ENCODE peak calls at places on chromosomes 6 and 20, in four cellular contexts. P is fibroblast of lung, B is GM23248, T is colonic mucosa. V is an unnamed sample.

GRCh38 chr6:150008588-150008987 is 16.7 kb downstream of the RAET1L start:
- DNase-seq in B (peak; percentile 64), P (no peak), T (no peak), V (peak; percentile 65)

GRCh38 chr20:3115190-3116107 is 30.9 kb upstream of the AVP start:
- DNase-seq in P (peak; percentile 44), B (peak; percentile 77), T (no peak), V (peak; percentile 46)

GRCh38 chr20:31987744-31988143 is 19.8 kb downstream of the XKR7 start:
- DNase-seq in P (no peak), B (peak; percentile 32), T (no peak), V (no peak)

GRCh38 chr6:105321207-105321606 is 81.7 kb downstream of the PREP start:
- DNase-seq in T (no peak), P (no peak), B (no peak), V (no peak)

GRCh38 chr20:9331707-9332435 is 182.5 kb upstream of the LAMP5 start:
- DNase-seq in B (no peak), P (no peak), T (no peak), V (no peak)

GRCh38 chr6:142152731-142153130 is 5.7 kb downstream of the VTA1 start:
- DNase-seq in B (peak; percentile 92), P (peak; percentile 82), T (no peak), V (no peak)

GRCh38 chr6:153392156-153392555 is 261.1 kb upstream of the RGS17 start:
- DNase-seq in T (no peak), B (peak; percentile 8), P (no peak), V (no peak)

GRCh38 chr6:115982453-115982852 is 78.2 kb downstream of the FRK start:
- DNase-seq in B (no peak), T (no peak), P (no peak), V (no peak)

GRCh38 chr6:101722481-101722880 is 329.0 kb downstream of the GRIK2 start:
- DNase-seq in P (peak; percentile 0), T (no peak), B (peak; percentile 26), V (no peak)

GRCh38 chr20:46268131-46268611 is 40.1 kb downstream of the CDH22 start:
- DNase-seq in B (no peak), T (no peak), P (no peak), V (no peak)

GRCh38 chr6:151842816-151843215 is 35.3 kb downstream of the ESR1 start:
- DNase-seq in B (peak; percentile 3), T (no peak), P (no peak), V (no peak)

GRCh38 chr6:83127976-83128375 is 60.5 kb downstream of the DOP1A start:
- DNase-seq in T (no peak), P (peak; percentile 7), B (peak; percentile 45), V (no peak)

GRCh38 chr20:5160882-5161281 is 34.1 kb downstream of the CDS2 start:
- DNase-seq in B (no peak), P (no peak), T (no peak), V (no peak)

GRCh38 chr6:167337231-167337630 is 12.3 kb downstream of the TTLL2 start:
- DNase-seq in B (no peak), T (no peak), P (no peak), V (no peak)

GRCh38 chr6:149854532-149854931 is 9.6 kb downstream of the LRP11 start:
- DNase-seq in B (peak; percentile 52), T (no peak), P (peak; percentile 44), V (peak; percentile 67)

GRCh38 chr20:49045440-49046086 is 549 bp upstream of the CSE1L start:
- DNase-seq in T (peak; percentile 36), B (peak; percentile 16), P (no peak), V (peak; percentile 6)

DNA sequence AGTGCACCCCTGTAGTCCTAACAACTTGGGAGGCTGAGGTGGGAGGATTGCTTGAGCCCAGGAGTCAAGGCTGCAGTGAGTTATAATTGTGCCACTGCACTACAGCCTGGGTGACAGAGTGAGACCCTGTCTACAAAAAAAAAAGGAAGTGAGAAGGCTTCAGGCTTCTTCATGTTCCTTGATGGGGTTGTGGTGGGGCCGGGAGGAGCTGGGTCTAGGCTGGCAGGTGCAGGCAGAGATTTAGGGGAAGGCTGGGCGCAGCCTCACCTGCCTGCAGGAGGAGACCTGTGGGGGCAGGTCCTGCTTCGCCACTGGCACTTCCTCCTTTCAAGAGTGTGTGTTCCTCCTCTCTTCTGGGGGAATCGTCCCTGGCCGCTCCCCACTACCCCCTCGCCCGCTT is 63.9 kb downstream of the CHMP4B start:
- DNase-seq in B (no peak), T (no peak), P (no peak), V (no peak)
- H3K4me1 ChIP-seq in B (no peaks in the 10 kb centered on the region), T (no peaks in the 10 kb centered on the region), P (no peaks in the 10 kb centered on the region), V (no peaks in the 10 kb centered on the region)

GRCh38 chr20:860891-861290 is 27.4 kb downstream of the FAM110A start:
- DNase-seq in P (no peak), T (no peak), B (no peak), V (no peak)

GRCh38 chr20:856361-856775 is 22.9 kb downstream of the FAM110A start:
- DNase-seq in P (peak; percentile 85), T (no peak), B (peak; percentile 93), V (peak; percentile 95)

GRCh38 chr20:859661-860294 is 26.3 kb downstream of the FAM110A start:
- DNase-seq in B (peak; percentile 75), P (no peak), T (no peak), V (no peak)

GRCh38 chr20:855466-856360 is 22.2 kb downstream of the FAM110A start:
- DNase-seq in T (no peak), B (peak; percentile 10), P (peak; percentile 50), V (no peak)

GRCh38 chr20:858011-858410 is 24.5 kb downstream of the FAM110A start:
- DNase-seq in T (no peak), P (no peak), B (no peak), V (no peak)
- H3K4me1 ChIP-seq in T (no peaks in the 10 kb centered on the region), P (peaks cover 5% of the 10 kb centered on the region), B (peaks cover 27% of the 10 kb centered on the region), V (peaks cover 24% of the 10 kb centered on the region)

GRCh38 chr6:137706065-137706422 is 161.0 kb upstream of the TNFAIP3 start:
- DNase-seq in P (no peak), B (no peak), T (no peak), V (no peak)
- H3K4me1 ChIP-seq in P (no peaks in the 10 kb centered on the region), B (peaks cover 11% of the 10 kb centered on the region), T (peaks cover 9% of the 10 kb centered on the region), V (peaks cover 33% of the 10 kb centered on the region)

GRCh38 chr20:58002901-58003300 is 225.6 kb downstream of the ANKRD60 start:
- DNase-seq in T (no peak), P (no peak), B (no peak), V (no peak)
- H3K4me1 ChIP-seq in T (no peaks in the 10 kb centered on the region), P (no peaks in the 10 kb centered on the region), B (no peaks in the 10 kb centered on the region), V (peaks cover under 1% of the 10 kb centered on the region)

DNA sequence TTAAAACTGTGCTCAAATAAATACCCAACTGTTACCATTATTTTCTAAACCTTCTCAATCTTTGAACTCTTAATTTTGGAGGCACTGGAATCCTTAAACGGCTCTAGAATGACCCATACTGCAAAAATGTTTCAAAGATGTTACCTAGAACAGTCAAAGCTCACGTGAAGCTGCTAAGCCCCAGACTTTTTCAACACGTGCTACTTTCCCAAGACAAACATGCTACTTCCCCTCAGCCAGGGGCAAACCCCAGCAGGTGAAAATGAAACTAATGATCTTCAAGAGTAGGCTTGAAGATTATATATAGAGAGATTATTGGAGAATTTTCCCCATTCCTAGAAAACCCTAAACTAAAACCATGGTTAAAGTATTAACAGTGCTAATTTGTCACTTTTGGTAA is 28.1 kb downstream of the HUS1B start:
- DNase-seq in B (no peak), P (no peak), T (no peak), V (no peak)
- H3K4me1 ChIP-seq in B (no peaks in the 10 kb centered on the region), P (peaks cover 6% of the 10 kb centered on the region), T (no peaks in the 10 kb centered on the region), V (no peaks in the 10 kb centered on the region)

DNA sequence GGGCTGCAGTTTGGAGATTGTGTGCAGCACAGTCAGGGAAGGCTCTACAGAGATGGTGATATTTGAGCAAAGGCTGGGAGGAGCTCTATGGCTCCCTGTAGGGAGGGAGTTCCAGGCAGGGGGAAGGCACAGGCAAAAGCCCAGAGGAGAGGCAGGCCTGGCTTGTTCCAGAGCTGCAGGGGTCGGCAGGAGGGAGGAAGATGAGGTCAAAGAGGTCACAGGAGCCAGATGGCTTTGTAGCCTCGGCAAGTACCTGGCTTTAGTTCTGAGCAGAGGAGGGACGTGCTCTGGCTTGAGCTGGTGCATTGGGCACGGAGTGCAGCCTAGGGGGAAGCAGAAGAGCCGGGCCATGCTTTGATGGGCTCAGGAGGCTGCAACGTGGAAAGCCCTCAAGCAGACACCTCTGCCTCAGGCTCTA is 152.4 kb downstream of the ZDHHC14 start:
- DNase-seq in P (no peak), T (no peak), B (no peak), V (no peak)
- H3K4me1 ChIP-seq in P (peaks cover 3% of the 10 kb centered on the region), T (peaks cover 8% of the 10 kb centered on the region), B (peaks cover 18% of the 10 kb centered on the region), V (peaks cover 65% of the 10 kb centered on the region)

DNA sequence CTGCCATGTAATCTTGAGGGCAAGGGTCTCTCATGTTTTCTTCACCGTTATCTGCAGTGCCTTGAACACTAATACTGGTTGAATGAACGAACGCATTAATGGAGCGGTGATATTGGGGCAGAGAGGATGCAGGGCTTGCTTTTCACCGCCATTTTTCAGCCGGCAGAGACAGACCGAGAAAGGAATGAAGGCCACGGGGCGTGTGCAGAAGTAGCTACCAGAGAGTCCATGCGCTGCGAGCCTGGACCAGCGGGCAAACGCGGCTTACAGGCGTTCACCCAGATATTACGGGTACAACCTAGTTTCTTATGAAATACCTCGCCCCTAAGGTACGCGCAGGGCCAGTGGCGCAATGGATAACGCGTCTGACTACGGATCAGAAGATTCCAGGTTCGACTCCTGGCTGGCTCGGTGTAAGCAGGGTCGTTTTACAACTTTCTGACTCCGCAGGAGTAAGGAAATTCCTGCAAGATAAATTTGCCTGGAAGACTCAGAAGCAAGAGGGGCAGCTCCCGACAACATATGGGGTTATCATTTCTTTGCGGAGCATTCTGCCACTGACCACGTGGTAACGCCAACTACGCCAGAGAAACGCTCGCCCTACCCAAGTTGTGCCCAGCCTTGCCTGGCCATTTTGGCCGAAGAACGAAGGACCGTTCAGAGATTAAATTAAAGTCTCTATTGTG is 863 bp upstream of the HMGN4 start:
- DNase-seq in T (peak; percentile 94), B (peak; percentile 95), P (peak; percentile 95), V (peak; percentile 89)
- H3K4me1 ChIP-seq in T (peaks cover 12% of the 10 kb centered on the region), B (peaks cover 29% of the 10 kb centered on the region), P (peaks cover 7% of the 10 kb centered on the region), V (peaks cover 21% of the 10 kb centered on the region)

V was measured in PC-9.